ENCODE peak calls at places on chromosomes 1 and 21, in ten cellular contexts. Z, R, N, K, B, A, O, I, H and F are unnamed samples.

GRCh38 chr21:16751705-16752104 is 761.1 kb upstream of the CXADR start:
- DNase-seq in O (no peak), K (no peak), N (no peak), H (no peak), B (no peak), A (no peak), I (no peak), R (no peak), Z (no peak), F (no peak)

GRCh38 chr1:230278871-230279582 is 147.1 kb downstream of the PGBD5 start:
- DNase-seq in B (peak; percentile 35), H (no peak), R (no peak), Z (peak; percentile 10), O (no peak), K (no peak), A (no peak), N (no peak), I (no peak), F (no peak)

GRCh38 chr1:26696645-26697440 is 1.0 kb downstream of the ARID1A start:
- DNase-seq in R (peak; percentile 63), K (no peak), Z (peak; percentile 66), B (peak; percentile 64), O (peak; percentile 49), N (peak; percentile 42), I (no peak), A (peak; percentile 48), H (peak; percentile 28), F (peak; percentile 83)

GRCh38 chr21:44049182-44049581 is 37.1 kb downstream of the TRAPPC10 start:
- DNase-seq in K (no peak), R (no peak), Z (no peak), O (no peak), A (no peak), N (no peak), B (no peak), I (no peak), H (peak; percentile 1), F (no peak)

GRCh38 chr1:229884765-229885164 is 182.3 kb upstream of the GALNT2 start:
- DNase-seq in H (no peak), Z (no peak), N (no peak), I (no peak), K (no peak), A (no peak), B (no peak), R (no peak), O (no peak), F (no peak)

GRCh38 chr1:204317170-204317569 is 42.6 kb downstream of the PLEKHA6 start:
- DNase-seq in Z (no peak), R (no peak), N (no peak), B (no peak), A (no peak), O (no peak), H (no peak), I (no peak), K (no peak), F (no peak)

GRCh38 chr1:207470927-207471326 is 16.8 kb downstream of the CR2 start:
- DNase-seq in N (no peak), H (no peak), O (no peak), A (no peak), I (no peak), R (no peak), K (no peak), Z (no peak), B (no peak), F (peak; percentile 8)

GRCh38 chr1:47409311-47410085 is 6.6 kb upstream of the FOXE3 start:
- DNase-seq in H (no peak), R (no peak), K (no peak), N (peak; percentile 90), Z (no peak), A (peak; percentile 85), O (no peak), B (no peak), I (peak; percentile 77), F (no peak)

GRCh38 chr1:68442822-68443556 is 6.8 kb downstream of the RPE65 start:
- DNase-seq in N (peak; percentile 33), Z (no peak), K (peak; percentile 57), B (no peak), R (no peak), A (peak; percentile 54), H (peak; percentile 51), O (no peak), I (peak; percentile 80), F (no peak)

GRCh38 chr1:186497651-186498050 is 36.7 kb upstream of the PDC start:
- DNase-seq in A (no peak), B (no peak), H (no peak), N (no peak), Z (no peak), K (no peak), I (no peak), O (no peak), R (no peak), F (no peak)

GRCh38 chr1:216453777-216454176 is 30.5 kb upstream of the USH2A start:
- DNase-seq in B (no peak), A (no peak), Z (no peak), O (no peak), N (no peak), K (no peak), R (no peak), I (no peak), H (peak; percentile 19), F (no peak)